ENCODE peak calls at places on chromosomes 2 and 18, in eight cellular contexts. A is RWPE1, N is adrenal gland, S is mesothelial cell of epicardium, X is neural progenitor cell, P is MCF 10A, I is A673, F is GM13976. L is an unnamed sample.
A peak's percentile ranks its signal among the peaks of the same experiment; 100 is the strongest.

GRCh38 chr2:42102606-42103450 is 55.0 kb downstream of the PKDCC start:
- DNase-seq in A (no peak), N (no peak), X (peak; percentile 89), F (peak; percentile 70), P (no peak), S (peak; percentile 59), I (no peak), L (peak; percentile 51)

GRCh38 chr2:174086708-174087107 is 121.5 kb upstream of the SP3 start:
- DNase-seq in F (no peak), X (no peak), S (no peak), P (no peak), A (no peak), N (no peak), I (no peak), L (no peak)

GRCh38 chr2:106885981-106886915 is at the start of gene ST6GAL2:
- DNase-seq in P (no peak), X (peak; percentile 87), N (no peak), S (peak; percentile 54), A (peak; percentile 5), I (peak; percentile 10), F (peak; percentile 27), L (no peak)

GRCh38 chr2:60567919-60568874 is 14.7 kb upstream of the BCL11A start:
- DNase-seq in S (no peak), X (no peak), N (no peak), F (no peak), A (no peak), P (no peak), I (no peak), L (no peak)

GRCh38 chr18:25650201-25650941 is 298.4 kb upstream of the ZNF521 start:
- DNase-seq in N (no peak), A (no peak), I (no peak), S (no peak), F (no peak), P (no peak), X (peak; percentile 16), L (no peak)

GRCh38 chr2:118168606-118169005 is 80.3 kb downstream of the INSIG2 start:
- DNase-seq in I (peak; percentile 29), A (peak; percentile 66), F (no peak), S (no peak), X (no peak), P (peak; percentile 60), N (no peak), L (no peak)

GRCh38 chr2:172462393-172463381 is 35.3 kb downstream of the ITGA6 start:
- DNase-seq in N (no peak), P (peak; percentile 40), F (no peak), I (no peak), S (no peak), X (no peak), A (no peak), L (peak; percentile 55)

GRCh38 chr2:54903736-54904554 is 146.3 kb downstream of the RTN4 start:
- DNase-seq in A (peak; percentile 98), S (no peak), F (no peak), I (peak; percentile 96), X (no peak), N (peak; percentile 50), P (peak; percentile 98), L (peak; percentile 80)

GRCh38 chr18:36158261-36158867 is 28.7 kb downstream of the ELP2 start:
- DNase-seq in X (no peak), A (no peak), I (no peak), N (no peak), P (peak; percentile 18), S (no peak), F (no peak), L (no peak)

GRCh38 chr2:219041252-219041651 is at the start of gene CFAP65:
- DNase-seq in P (no peak), N (no peak), I (peak; percentile 67), X (peak; percentile 83), S (no peak), A (peak; percentile 57), F (no peak), L (peak; percentile 64)

GRCh38 chr2:149451417-149452165 is 121.2 kb downstream of the LYPD6 start:
- DNase-seq in X (no peak), S (no peak), I (no peak), P (no peak), F (no peak), N (no peak), A (no peak), L (no peak)

GRCh38 chr2:219362524-219363164 is 25.1 kb downstream of the DNPEP start:
- DNase-seq in A (peak; percentile 30), I (peak; percentile 76), N (peak; percentile 74), P (peak; percentile 94), S (no peak), F (peak; percentile 31), X (no peak), L (peak; percentile 37)

DNA sequence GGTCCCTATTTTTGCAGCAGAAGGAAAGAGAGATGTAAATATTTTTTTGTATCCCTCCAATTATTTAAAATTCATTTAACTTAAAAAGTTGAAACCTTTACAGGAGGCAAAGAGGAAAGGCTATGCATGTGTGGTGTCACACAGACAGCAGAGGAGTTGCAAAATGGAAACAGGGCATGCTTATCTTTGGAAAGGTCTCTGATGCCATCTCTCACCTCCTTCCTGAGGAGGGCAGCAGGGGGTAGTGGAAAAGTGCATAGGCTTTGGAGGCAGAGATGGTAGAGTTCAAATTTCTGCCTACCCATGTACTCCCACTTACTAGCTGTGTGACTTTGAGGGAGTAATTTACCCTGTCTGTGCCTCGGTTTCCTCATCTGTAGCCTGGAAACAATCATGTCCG is 99.6 kb upstream of the MCFD2 start:
- DNase-seq in A (peak; percentile 18), N (no peak), F (no peak), X (no peak), P (peak; percentile 40), S (no peak), I (no peak), L (no peak)
- TF ChIP-seq CTCF in A (no peak), N (peak; percentile 3), F (no peak), X (no peak), P (no peak), S (no peak), I (no peak), L (no peak)

GRCh38 chr2:147847746-147848391 is 3.0 kb downstream of the ACVR2A start:
- DNase-seq in P (no peak), S (no peak), A (no peak), X (no peak), I (no peak), N (no peak), F (no peak), L (no peak)
- TF ChIP-seq CTCF in P (no peak), S (no peak), A (no peak), X (no peak), I (no peak), N (no peak), F (no peak), L (no peak)

GRCh38 chr2:232611061-232611460 is 22.3 kb upstream of the EFHD1 start:
- DNase-seq in F (peak; percentile 12), X (no peak), I (no peak), N (no peak), S (no peak), A (no peak), P (no peak), L (no peak)

GRCh38 chr2:232613538-232614134 is 19.8 kb upstream of the EFHD1 start:
- DNase-seq in X (no peak), S (no peak), F (no peak), A (no peak), P (no peak), I (no peak), N (no peak), L (no peak)

GRCh38 chr2:232609607-232610006 is 23.8 kb upstream of the EFHD1 start:
- DNase-seq in X (no peak), F (peak; percentile 7), I (no peak), P (peak; percentile 33), A (no peak), N (no peak), S (no peak), L (no peak)

GRCh38 chr2:232610081-232610480 is 23.3 kb upstream of the EFHD1 start:
- DNase-seq in P (no peak), I (no peak), N (no peak), F (peak; percentile 6), X (no peak), A (no peak), S (no peak), L (no peak)

GRCh38 chr2:232611559-232612218 is 21.7 kb upstream of the EFHD1 start:
- DNase-seq in P (peak; percentile 96), F (peak; percentile 77), A (peak; percentile 78), N (peak; percentile 37), S (peak; percentile 70), X (peak; percentile 66), I (peak; percentile 79), L (peak; percentile 85)
- TF ChIP-seq CTCF in P (peak; percentile 82), F (peak; percentile 86), A (peak; percentile 61), N (peak; percentile 78), S (peak; percentile 79), X (peak; percentile 92), I (peak; percentile 96), L (peak; percentile 95)

GRCh38 chr2:224362094-224362493 is 39.8 kb downstream of the FAM124B start:
- DNase-seq in A (no peak), N (no peak), F (no peak), I (no peak), X (no peak), P (no peak), S (no peak), L (no peak)

GRCh38 chr2:224360801-224361251 is 41.1 kb downstream of the FAM124B start:
- DNase-seq in A (peak; percentile 45), I (peak; percentile 55), N (no peak), X (no peak), P (peak; percentile 78), S (no peak), F (no peak), L (no peak)

GRCh38 chr2:224359569-224359968 is 42.3 kb downstream of the FAM124B start:
- DNase-seq in S (no peak), P (peak; percentile 20), N (no peak), A (no peak), F (peak; percentile 35), X (peak; percentile 59), I (peak; percentile 65), L (peak; percentile 32)

GRCh38 chr2:224366269-224366668 is 35.6 kb downstream of the FAM124B start:
- DNase-seq in F (no peak), P (no peak), N (no peak), X (no peak), I (peak; percentile 37), A (no peak), S (no peak), L (no peak)

DNA sequence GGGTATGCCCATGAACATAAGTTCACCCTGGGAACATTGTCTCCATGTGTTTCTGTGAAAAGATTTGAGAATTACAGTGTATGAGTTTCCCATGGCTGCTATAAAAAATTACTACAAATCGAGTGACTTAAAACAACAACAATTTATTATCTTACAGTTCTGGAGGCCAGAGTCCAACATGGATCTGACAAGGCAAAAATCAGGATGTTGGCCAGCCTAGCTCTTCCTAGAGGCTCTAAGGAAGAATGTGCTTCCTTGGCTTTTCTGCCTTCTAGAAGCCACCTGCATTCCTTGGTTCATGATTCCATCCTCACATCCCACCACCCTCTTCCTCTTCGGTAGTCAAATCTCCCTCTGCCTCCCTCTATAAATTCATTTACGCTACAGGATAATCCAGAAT is 38.6 kb downstream of the FAM124B start:
- DNase-seq in I (no peak), P (no peak), S (no peak), X (no peak), F (no peak), N (no peak), A (no peak), L (no peak)
- TF ChIP-seq CTCF in I (peak; percentile 31), P (no peak), S (no peak), X (no peak), F (no peak), N (no peak), A (no peak), L (no peak)